ENCODE peak calls at places on chromosomes 5 and 9, in eight cellular contexts. One of them, this sample, is unnamed.
A peak's percentile ranks its signal among the peaks of the same experiment; 100 is the strongest.

GRCh38 chr5:71533614-71534013 is 53.5 kb upstream of the MCCC2 start:
- DNase-seq in ovary: no peak
- DNase-seq in esophagus squamous epithelium: no peak
- DNase-seq in Peyer's patch: no peak
- DNase-seq in A549: peak; percentile 38
- DNase-seq in HCT116: peak; percentile 15
- DNase-seq in spleen: no peak
- DNase-seq in tibial nerve: peak; percentile 10
- DNase-seq in this sample: no peak

GRCh38 chr5:129361441-129362025 is 98.6 kb upstream of the ADAMTS19 start:
- DNase-seq in HCT116: peak; percentile 15
- DNase-seq in spleen: no peak
- DNase-seq in Peyer's patch: no peak
- DNase-seq in A549: peak; percentile 10
- DNase-seq in esophagus squamous epithelium: no peak
- DNase-seq in tibial nerve: no peak
- DNase-seq in ovary: no peak
- DNase-seq in this sample: no peak

GRCh38 chr5:170681013-170681433 is 102.5 kb upstream of the GABRP start:
- DNase-seq in spleen: no peak
- DNase-seq in Peyer's patch: no peak
- DNase-seq in esophagus squamous epithelium: no peak
- DNase-seq in HCT116: no peak
- DNase-seq in A549: peak; percentile 6
- DNase-seq in tibial nerve: no peak
- DNase-seq in ovary: no peak
- DNase-seq in this sample: peak; percentile 34

GRCh38 chr5:39503148-39503547 is 78.4 kb upstream of the DAB2 start:
- DNase-seq in esophagus squamous epithelium: no peak
- DNase-seq in tibial nerve: peak; percentile 33
- DNase-seq in Peyer's patch: peak; percentile 63
- DNase-seq in ovary: peak; percentile 83
- DNase-seq in HCT116: no peak
- DNase-seq in A549: no peak
- DNase-seq in spleen: no peak
- DNase-seq in this sample: no peak

GRCh38 chr9:95003694-95004451 is 277.4 kb downstream of the AOPEP start:
- DNase-seq in A549: peak; percentile 80
- DNase-seq in tibial nerve: peak; percentile 56
- DNase-seq in ovary: peak; percentile 73
- DNase-seq in HCT116: no peak
- DNase-seq in Peyer's patch: no peak
- DNase-seq in esophagus squamous epithelium: no peak
- DNase-seq in spleen: no peak
- DNase-seq in this sample: peak; percentile 74

GRCh38 chr9:110744753-110745522 is 76.3 kb downstream of the MUSK start:
- DNase-seq in Peyer's patch: peak; percentile 50
- DNase-seq in A549: peak; percentile 89
- DNase-seq in spleen: no peak
- DNase-seq in esophagus squamous epithelium: no peak
- DNase-seq in ovary: peak; percentile 70
- DNase-seq in HCT116: peak; percentile 96
- DNase-seq in tibial nerve: peak; percentile 70
- DNase-seq in this sample: no peak

GRCh38 chr5:147530801-147531389 is 21.0 kb upstream of the DPYSL3 start:
- DNase-seq in Peyer's patch: no peak
- DNase-seq in HCT116: no peak
- DNase-seq in esophagus squamous epithelium: no peak
- DNase-seq in A549: peak; percentile 43
- DNase-seq in ovary: no peak
- DNase-seq in tibial nerve: no peak
- DNase-seq in spleen: no peak
- DNase-seq in this sample: no peak

GRCh38 chr9:100619194-100619593 is 41.3 kb downstream of the CAVIN4 start:
- DNase-seq in spleen: no peak
- DNase-seq in A549: no peak
- DNase-seq in HCT116: no peak
- DNase-seq in esophagus squamous epithelium: no peak
- DNase-seq in ovary: no peak
- DNase-seq in Peyer's patch: no peak
- DNase-seq in tibial nerve: no peak
- DNase-seq in this sample: no peak

GRCh38 chr9:133278161-133279131 is 3.4 kb upstream of the ABO start:
- DNase-seq in ovary: no peak
- DNase-seq in spleen: no peak
- DNase-seq in HCT116: no peak
- DNase-seq in Peyer's patch: peak; percentile 40
- DNase-seq in tibial nerve: no peak
- DNase-seq in esophagus squamous epithelium: no peak
- DNase-seq in A549: no peak
- DNase-seq in this sample: no peak

GRCh38 chr5:138824516-138824915 is 50.6 kb downstream of the LRRTM2 start:
- DNase-seq in A549: no peak
- DNase-seq in ovary: no peak
- DNase-seq in HCT116: no peak
- DNase-seq in spleen: no peak
- DNase-seq in esophagus squamous epithelium: no peak
- DNase-seq in tibial nerve: no peak
- DNase-seq in Peyer's patch: no peak
- DNase-seq in this sample: no peak

GRCh38 chr5:7094626-7095025 is 301.3 kb upstream of the ADCY2 start:
- DNase-seq in esophagus squamous epithelium: no peak
- DNase-seq in HCT116: no peak
- DNase-seq in spleen: no peak
- DNase-seq in A549: no peak
- DNase-seq in Peyer's patch: no peak
- DNase-seq in ovary: no peak
- DNase-seq in tibial nerve: no peak
- DNase-seq in this sample: no peak

GRCh38 chr9:124478014-124478753 is 27.9 kb downstream of the ADGRD2 start:
- DNase-seq in esophagus squamous epithelium: no peak
- DNase-seq in HCT116: no peak
- DNase-seq in A549: no peak
- DNase-seq in Peyer's patch: no peak
- DNase-seq in ovary: no peak
- DNase-seq in tibial nerve: no peak
- DNase-seq in spleen: no peak
- DNase-seq in this sample: peak; percentile 40

GRCh38 chr9:124475158-124475867 is 25.1 kb downstream of the ADGRD2 start:
- DNase-seq in HCT116: no peak
- DNase-seq in ovary: no peak
- DNase-seq in Peyer's patch: no peak
- DNase-seq in esophagus squamous epithelium: no peak
- DNase-seq in A549: no peak
- DNase-seq in spleen: no peak
- DNase-seq in tibial nerve: no peak
- DNase-seq in this sample: no peak

GRCh38 chr9:124479371-124479770 is 27.8 kb downstream of the NR5A1 start:
- DNase-seq in ovary: no peak
- DNase-seq in Peyer's patch: no peak
- DNase-seq in spleen: no peak
- DNase-seq in esophagus squamous epithelium: no peak
- DNase-seq in tibial nerve: no peak
- DNase-seq in A549: no peak
- DNase-seq in HCT116: no peak
- DNase-seq in this sample: no peak

GRCh38 chr9:124475868-124476690 is 25.8 kb downstream of the ADGRD2 start:
- DNase-seq in A549: no peak
- DNase-seq in HCT116: no peak
- DNase-seq in tibial nerve: no peak
- DNase-seq in esophagus squamous epithelium: no peak
- DNase-seq in Peyer's patch: no peak
- DNase-seq in ovary: no peak
- DNase-seq in spleen: no peak
- DNase-seq in this sample: no peak

GRCh38 chr9:124477211-124478013 is 27.2 kb downstream of the ADGRD2 start:
- DNase-seq in ovary: no peak
- DNase-seq in spleen: no peak
- DNase-seq in esophagus squamous epithelium: no peak
- DNase-seq in Peyer's patch: no peak
- DNase-seq in HCT116: no peak
- DNase-seq in tibial nerve: no peak
- DNase-seq in A549: peak; percentile 24
- DNase-seq in this sample: peak; percentile 13
- H3K4me3 ChIP-seq in ovary: no peak overlapping the region
- H3K4me3 ChIP-seq in spleen: no peak overlapping the region
- H3K4me3 ChIP-seq in esophagus squamous epithelium: peak overlapping the region; percentile 13
- H3K4me3 ChIP-seq in Peyer's patch: peak overlapping the region; percentile 8
- H3K4me3 ChIP-seq in HCT116: peak overlapping the region; percentile 32
- H3K4me3 ChIP-seq in tibial nerve: no peak overlapping the region
- H3K4me3 ChIP-seq in A549: peak overlapping the region; percentile 42
- H3K4me3 ChIP-seq in this sample: peak overlapping the region; percentile 31

GRCh38 chr5:149143470-149143869 is 2.2 kb downstream of the ABLIM3 start:
- DNase-seq in Peyer's patch: no peak
- DNase-seq in spleen: no peak
- DNase-seq in esophagus squamous epithelium: no peak
- DNase-seq in A549: no peak
- DNase-seq in ovary: peak; percentile 21
- DNase-seq in HCT116: no peak
- DNase-seq in tibial nerve: no peak
- DNase-seq in this sample: no peak

GRCh38 chr5:149138182-149138923 is 2.9 kb upstream of the ABLIM3 start:
- DNase-seq in esophagus squamous epithelium: no peak
- DNase-seq in ovary: no peak
- DNase-seq in HCT116: no peak
- DNase-seq in spleen: no peak
- DNase-seq in tibial nerve: no peak
- DNase-seq in A549: no peak
- DNase-seq in Peyer's patch: no peak
- DNase-seq in this sample: no peak

GRCh38 chr5:149140197-149141002 is 893 bp upstream of the ABLIM3 start:
- DNase-seq in HCT116: no peak
- DNase-seq in esophagus squamous epithelium: no peak
- DNase-seq in A549: no peak
- DNase-seq in ovary: no peak
- DNase-seq in tibial nerve: no peak
- DNase-seq in spleen: no peak
- DNase-seq in Peyer's patch: no peak
- DNase-seq in this sample: no peak

GRCh38 chr5:149141957-149142851 is 911 bp downstream of the ABLIM3 start:
- DNase-seq in spleen: no peak
- DNase-seq in tibial nerve: peak; percentile 40
- DNase-seq in esophagus squamous epithelium: no peak
- DNase-seq in ovary: peak; percentile 27
- DNase-seq in HCT116: no peak
- DNase-seq in A549: no peak
- DNase-seq in Peyer's patch: peak; percentile 53
- DNase-seq in this sample: peak; percentile 58

DNA sequence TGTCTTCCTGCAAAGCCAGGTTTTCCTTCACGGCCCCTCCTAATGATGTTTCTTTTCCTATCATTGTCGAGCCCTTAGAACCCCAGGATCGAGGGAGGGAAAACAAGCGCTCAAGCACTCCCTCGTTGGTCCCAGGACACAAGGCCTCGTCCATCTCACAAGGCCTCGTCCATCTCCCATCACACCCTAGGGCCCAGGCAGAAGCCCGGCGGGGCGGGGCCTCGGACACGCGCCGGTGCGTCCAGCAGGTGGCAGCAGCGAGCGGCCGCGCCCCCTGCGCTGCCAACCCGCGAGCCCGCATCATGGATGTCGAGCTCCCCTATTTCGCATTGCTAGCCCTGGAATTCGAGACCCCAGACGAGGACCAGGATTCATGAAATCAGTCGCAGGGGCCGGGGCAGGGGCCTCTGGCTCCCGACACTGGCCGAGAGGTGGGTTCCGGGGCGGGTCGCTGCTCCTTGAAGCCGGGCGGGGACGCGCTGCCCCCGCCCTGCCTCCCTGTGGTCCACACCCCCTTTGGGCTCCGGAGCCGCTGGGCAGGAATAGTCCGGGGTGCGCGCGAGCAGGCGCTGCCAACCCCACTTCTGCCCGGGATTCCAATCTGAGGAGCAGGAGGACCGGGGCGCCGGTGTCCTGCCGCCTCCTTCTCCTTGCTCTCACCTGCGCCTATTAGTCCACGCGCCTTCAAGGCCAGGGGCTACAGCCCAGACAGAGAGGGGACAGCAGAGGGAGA is at the start of gene ABLIM3:
- DNase-seq in Peyer's patch: peak; percentile 76
- DNase-seq in HCT116: no peak
- DNase-seq in ovary: peak; percentile 55
- DNase-seq in A549: peak; percentile 74
- DNase-seq in esophagus squamous epithelium: no peak
- DNase-seq in tibial nerve: peak; percentile 63
- DNase-seq in spleen: peak; percentile 93
- DNase-seq in this sample: peak; percentile 80
- TF ChIP-seq POLR2A in Peyer's patch: no peak
- TF ChIP-seq POLR2A in HCT116: no peak
- TF ChIP-seq POLR2A in ovary: no peak
- TF ChIP-seq POLR2A in A549: no peak
- TF ChIP-seq POLR2A in esophagus squamous epithelium: no peak
- TF ChIP-seq POLR2A in tibial nerve: no peak
- TF ChIP-seq POLR2A in spleen: no peak
- TF ChIP-seq POLR2A in this sample: peak; percentile 43

GRCh38 chr9:72949918-72950325 is 2.9 kb downstream of the ALDH1A1 start:
- DNase-seq in tibial nerve: no peak
- DNase-seq in spleen: no peak
- DNase-seq in Peyer's patch: no peak
- DNase-seq in esophagus squamous epithelium: no peak
- DNase-seq in ovary: no peak
- DNase-seq in HCT116: no peak
- DNase-seq in A549: peak; percentile 80
- DNase-seq in this sample: no peak
- H3K4me3 ChIP-seq in tibial nerve: peak overlapping the region; percentile 10
- H3K4me3 ChIP-seq in spleen: no peak overlapping the region
- H3K4me3 ChIP-seq in Peyer's patch: peak overlapping the region; percentile 55
- H3K4me3 ChIP-seq in esophagus squamous epithelium: no peak overlapping the region
- H3K4me3 ChIP-seq in ovary: peak overlapping the region; percentile 32
- H3K4me3 ChIP-seq in HCT116: no peak overlapping the region
- H3K4me3 ChIP-seq in A549: peak overlapping the region; percentile 67
- H3K4me3 ChIP-seq in this sample: peak overlapping the region; percentile 62

DNA sequence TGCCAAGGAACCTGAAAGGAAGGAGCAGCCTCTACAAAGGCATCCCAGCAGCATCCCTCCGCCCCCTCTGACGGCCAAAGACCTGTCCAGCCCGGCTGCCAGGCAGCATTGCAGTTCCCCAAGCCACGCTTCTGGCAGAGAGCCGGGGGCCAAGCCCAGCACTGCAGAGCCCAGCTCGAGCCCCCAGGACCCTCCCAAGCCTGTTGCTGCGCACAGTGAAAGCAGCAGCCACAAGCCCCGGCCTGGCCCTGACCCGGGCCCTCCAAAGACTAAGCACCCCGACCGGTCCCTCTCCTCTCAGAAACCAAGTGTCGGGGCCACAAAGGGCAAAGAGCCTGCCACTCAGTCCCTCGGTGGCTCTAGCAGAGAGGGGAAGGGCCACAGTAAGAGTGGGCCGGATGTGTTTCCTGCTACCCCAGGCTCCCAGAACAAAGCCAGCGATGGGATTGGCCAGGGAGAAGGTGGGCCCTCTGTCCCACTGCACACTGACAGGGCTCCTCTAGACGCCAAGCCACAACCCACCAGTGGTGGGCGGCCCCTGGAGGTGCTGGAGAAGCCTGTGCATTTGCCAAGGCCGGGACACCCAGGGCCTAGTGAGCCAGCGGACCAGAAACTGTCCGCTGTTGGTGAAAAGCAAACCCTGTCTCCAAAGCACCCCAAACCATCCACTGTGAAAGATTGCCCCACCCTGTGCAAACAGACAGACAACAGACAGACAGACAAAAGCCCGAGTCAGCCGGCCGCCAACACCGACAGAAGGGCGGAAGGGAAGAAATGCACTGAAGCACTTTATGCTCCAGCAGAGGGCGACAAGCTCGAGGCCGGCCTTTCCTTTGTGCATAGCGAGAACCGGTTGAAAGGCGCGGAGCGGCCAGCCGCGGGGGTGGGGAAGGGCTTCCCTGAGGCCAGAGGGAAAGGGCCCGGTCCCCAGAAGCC is 30.8 kb downstream of the CD180 start:
- DNase-seq in spleen: peak; percentile 95
- DNase-seq in esophagus squamous epithelium: peak; percentile 40
- DNase-seq in Peyer's patch: peak; percentile 95
- DNase-seq in tibial nerve: peak; percentile 84
- DNase-seq in A549: peak; percentile 82
- DNase-seq in HCT116: peak; percentile 73
- DNase-seq in ovary: peak; percentile 77
- DNase-seq in this sample: peak; percentile 87
- TF ChIP-seq POLR2A in spleen: no peak
- TF ChIP-seq POLR2A in esophagus squamous epithelium: no peak
- TF ChIP-seq POLR2A in Peyer's patch: peak; percentile 11
- TF ChIP-seq POLR2A in tibial nerve: no peak
- TF ChIP-seq POLR2A in A549: no peak
- TF ChIP-seq POLR2A in HCT116: peak; percentile 59
- TF ChIP-seq POLR2A in ovary: no peak
- TF ChIP-seq POLR2A in this sample: no peak